ENCODE peak calls at places on chromosomes 3 and 15, in eight cellular contexts. Q is spleen, N is uterus, H is small intestine, I is HAP-1, P is AG04450, C is tibial artery, L is breast epithelium. B is an unnamed sample. For H3K27me3, the result is how much of the 10 kb centered on the place peaks cover.

GRCh38 chr3:138092023-138092422 is 23.4 kb downstream of the DZIP1L start:
- DNase-seq in I (no peak), C (no peak), P (no peak), H (no peak), N (no peak), L (no peak), Q (no peak), B (no peak)

GRCh38 chr3:190097617-190098016 is 23.1 kb downstream of the P3H2 start:
- DNase-seq in I (no peak), H (no peak), L (no peak), Q (no peak), C (no peak), P (no peak), N (no peak), B (no peak)

GRCh38 chr3:9225268-9225667 is 24.2 kb downstream of the SRGAP3 start:
- DNase-seq in I (no peak), H (no peak), Q (no peak), L (no peak), N (no peak), P (no peak), C (no peak), B (no peak)

GRCh38 chr3:64072111-64072510 is 48.8 kb upstream of the PSMD6 start:
- DNase-seq in Q (no peak), I (no peak), P (no peak), H (no peak), C (no peak), L (no peak), N (no peak), B (no peak)

GRCh38 chr15:95247068-95247984 is 1016.0 kb downstream of the MCTP2 start:
- DNase-seq in L (no peak), Q (no peak), N (no peak), P (peak), I (no peak), C (no peak), H (no peak), B (peak)

GRCh38 chr3:127038923-127039581 is 56.1 kb downstream of the PLXNA1 start:
- DNase-seq in C (peak), N (no peak), L (no peak), I (no peak), P (no peak), H (no peak), Q (peak), B (no peak)

GRCh38 chr3:54857343-54857742 is 70.5 kb downstream of the LRTM1 start:
- DNase-seq in I (no peak), L (no peak), N (no peak), H (no peak), Q (no peak), C (no peak), P (no peak), B (no peak)

GRCh38 chr3:100144255-100144866 is 30.1 kb upstream of the FILIP1L start:
- DNase-seq in C (no peak), L (no peak), I (no peak), N (no peak), P (no peak), Q (no peak), H (no peak), B (no peak)

GRCh38 chr3:7171493-7171892 is 310.6 kb downstream of the GRM7 start:
- DNase-seq in H (no peak), Q (no peak), N (no peak), P (no peak), C (no peak), I (no peak), L (no peak), B (no peak)

GRCh38 chr3:37903734-37904133 is 42.1 kb downstream of the CTDSPL start:
- DNase-seq in Q (no peak), N (no peak), C (no peak), P (no peak), H (no peak), L (no peak), I (no peak), B (no peak)

GRCh38 chr3:157530637-157531300 is 27.6 kb upstream of the VEPH1 start:
- DNase-seq in I (no peak), N (no peak), P (no peak), C (no peak), Q (no peak), H (no peak), L (no peak), B (no peak)

GRCh38 chr15:67074886-67075229 is 9.5 kb downstream of the SMAD3 start:
- DNase-seq in L (no peak), H (no peak), Q (no peak), N (no peak), P (no peak), I (no peak), C (no peak), B (no peak)

GRCh38 chr3:95627293-95627692 is 1187.1 kb upstream of the EPHA6 start:
- DNase-seq in L (no peak), P (no peak), I (no peak), N (no peak), H (no peak), Q (no peak), C (no peak), B (no peak)

GRCh38 chr3:136989781-136990524 is 32.2 kb downstream of the IL20RB start:
- DNase-seq in I (no peak), Q (no peak), H (peak), C (no peak), L (no peak), N (no peak), P (no peak), B (no peak)

GRCh38 chr3:35596611-35597010 is 42.7 kb upstream of the ARPP21 start:
- DNase-seq in Q (no peak), N (no peak), L (no peak), P (no peak), H (no peak), I (no peak), C (no peak), B (peak)

GRCh38 chr3:136893848-136894443 is 31.9 kb downstream of the NCK1 start:
- DNase-seq in N (no peak), H (no peak), C (no peak), L (no peak), Q (no peak), P (peak), I (no peak), B (peak)

GRCh38 chr3:14144423-14145075 is 19.7 kb downstream of the TMEM43 start:
- DNase-seq in L (peak), N (peak), H (peak), P (peak), I (peak), C (peak), Q (no peak), B (peak)

GRCh38 chr3:4043867-4044575 is 244.8 kb downstream of the LRRN1 start:
- DNase-seq in H (no peak), C (no peak), P (no peak), L (no peak), Q (no peak), N (no peak), I (no peak), B (no peak)

GRCh38 chr3:66233033-66233432 is 12.2 kb downstream of the SLC25A26 start:
- DNase-seq in Q (no peak), N (no peak), C (no peak), I (no peak), H (no peak), P (no peak), L (no peak), B (peak)

GRCh38 chr3:135989247-135989646 is 23.7 kb downstream of the PPP2R3A start:
- DNase-seq in H (no peak), N (no peak), L (no peak), P (no peak), I (no peak), C (no peak), Q (no peak), B (no peak)

GRCh38 chr3:43248956-43249355 is 37.4 kb upstream of the SNRK start:
- DNase-seq in N (no peak), C (no peak), L (no peak), Q (no peak), H (no peak), P (no peak), I (no peak), B (no peak)

GRCh38 chr3:115007966-115008365 is 139.1 kb downstream of the ZBTB20 start:
- DNase-seq in N (no peak), C (no peak), L (no peak), I (no peak), P (no peak), H (no peak), Q (no peak), B (no peak)

GRCh38 chr3:143875566-143875965 is 27.3 kb upstream of the SLC9A9 start:
- DNase-seq in L (no peak), N (no peak), P (no peak), C (no peak), H (no peak), I (no peak), Q (no peak), B (no peak)

GRCh38 chr15:56243117-56243773 is 434 bp downstream of the RFX7 start:
- DNase-seq in H (peak), N (peak), Q (peak), C (peak), P (no peak), L (peak), I (peak), B (peak)

GRCh38 chr15:88465633-88466219 is 1.5 kb downstream of the MRPL46 start:
- DNase-seq in I (no peak), P (no peak), L (no peak), H (peak), N (no peak), C (no peak), Q (no peak), B (no peak)

GRCh38 chr15:99507016-99507731 is 58.6 kb upstream of the MEF2A start:
- DNase-seq in I (no peak), L (no peak), N (peak), Q (peak), P (peak), H (peak), C (no peak), B (peak)

GRCh38 chr15:45581919-45582318 is 5.3 kb upstream of the BLOC1S6 start:
- DNase-seq in P (no peak), I (no peak), Q (no peak), N (no peak), C (no peak), H (no peak), L (no peak), B (no peak)

GRCh38 chr3:85570819-85571218 is 612.0 kb downstream of the CADM2 start:
- DNase-seq in I (no peak), Q (no peak), C (no peak), L (no peak), N (no peak), P (no peak), H (no peak), B (no peak)

GRCh38 chr15:39515765-39516164 is 65.1 kb upstream of the THBS1 start:
- DNase-seq in P (no peak), L (no peak), C (no peak), I (no peak), H (no peak), N (no peak), Q (no peak), B (no peak)

GRCh38 chr3:127217594-127218456 is 24.9 kb downstream of the PRR23E start:
- DNase-seq in L (no peak), Q (no peak), I (no peak), H (no peak), P (no peak), C (no peak), N (no peak), B (no peak)

GRCh38 chr3:126528419-126528799 is 4.5 kb downstream of the CHST13 start:
- DNase-seq in P (no peak), I (no peak), N (no peak), L (no peak), Q (peak), C (no peak), H (no peak), B (no peak)

GRCh38 chr15:57424628-57425405 is 48.5 kb downstream of the CGNL1 start:
- DNase-seq in H (no peak), P (no peak), Q (no peak), C (no peak), L (no peak), I (no peak), N (no peak), B (no peak)

GRCh38 chr3:148648685-148649352 is 48.9 kb upstream of the AGTR1 start:
- DNase-seq in H (no peak), P (peak), I (no peak), N (no peak), Q (no peak), L (no peak), C (no peak), B (no peak)

GRCh38 chr3:24604215-24604614 is 109.6 kb upstream of the THRB start:
- DNase-seq in P (no peak), H (no peak), Q (no peak), L (no peak), I (no peak), N (no peak), C (no peak), B (no peak)
- H3K27me3 ChIP-seq in P (under half), H (under half), Q (under half), L (under half), I (under half), N (under half), C (under half), B (under half)

DNA sequence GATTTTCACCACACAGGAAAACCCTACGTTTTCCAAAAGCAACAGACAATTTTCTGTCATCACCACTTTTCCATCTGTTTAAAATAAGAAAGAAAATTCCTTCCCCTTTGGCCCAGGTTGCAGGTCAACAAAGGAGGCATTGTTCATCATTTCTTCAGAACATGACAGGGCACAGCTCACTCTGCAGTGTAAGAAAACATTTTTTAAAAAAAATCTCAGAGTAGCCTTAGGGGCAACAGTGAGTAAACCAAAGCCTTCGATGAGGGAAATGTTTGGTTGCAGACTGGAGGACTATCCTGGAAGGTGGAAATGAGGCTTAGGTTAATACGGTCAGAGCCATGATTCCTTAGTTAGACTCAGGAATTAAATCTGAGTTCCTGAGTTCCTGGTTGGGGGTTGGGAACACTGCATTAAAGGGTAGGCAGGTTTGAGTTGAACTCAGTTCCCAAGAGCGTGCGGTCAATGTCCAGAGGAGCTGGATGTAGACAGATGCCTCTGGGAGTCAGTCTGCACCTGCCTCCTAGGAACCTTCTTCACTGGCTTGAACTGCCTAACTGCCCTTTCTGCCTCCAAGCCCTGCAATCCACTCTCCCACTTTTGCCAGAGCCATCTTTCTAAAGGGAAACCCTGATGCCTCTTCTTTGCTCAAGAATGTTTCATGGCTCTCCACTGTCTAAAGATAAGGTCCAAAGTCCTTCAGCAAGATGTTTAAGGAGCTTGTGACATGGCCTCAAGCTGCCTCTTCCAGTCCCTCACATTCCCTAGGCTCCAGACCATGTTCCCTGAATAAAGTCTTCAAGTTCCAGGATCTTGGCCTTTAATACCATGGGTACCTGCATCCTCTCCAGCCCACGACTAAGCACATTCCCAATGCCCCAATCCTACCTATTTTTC is 3.2 kb upstream of the HES1 start:
- DNase-seq in Q (no peak), C (no peak), L (peak), H (peak), N (no peak), P (no peak), I (no peak), B (no peak)
- H3K27me3 ChIP-seq in Q (under half), C (under half), L (under half), H (under half), N (under half), P (under half), I (under half), B (under half)

GRCh38 chr15:77821188-77821958 is 188.7 kb upstream of the LINGO1 start:
- DNase-seq in L (peak), Q (no peak), N (no peak), H (peak), P (peak), I (peak), C (no peak), B (peak)
- H3K27me3 ChIP-seq in L (under half), Q (under half), N (under half), H (under half), P (half or more), I (under half), C (under half), B (under half)

DNA sequence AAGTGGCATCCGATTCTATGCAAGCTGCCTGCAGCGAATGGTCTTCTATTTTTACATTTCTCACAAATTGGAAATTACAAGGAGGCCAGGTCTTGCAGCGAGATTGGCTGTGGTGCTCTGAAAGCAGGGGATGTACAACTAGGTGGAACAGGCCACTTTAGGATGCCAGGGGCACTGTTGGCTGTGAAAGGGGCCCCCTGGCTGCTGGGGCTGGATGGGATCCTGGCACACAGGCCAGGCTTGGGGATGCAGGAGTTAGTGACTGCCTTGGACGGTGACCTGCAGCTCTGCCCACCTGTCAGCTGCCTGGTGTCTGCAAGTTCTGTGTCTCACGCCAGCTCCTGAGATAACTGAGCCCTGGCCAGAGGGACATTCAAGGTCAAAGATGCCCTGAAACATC is 4.6 kb downstream of the SLC6A1 start:
- DNase-seq in Q (no peak), P (no peak), L (no peak), H (no peak), N (no peak), I (no peak), C (no peak), B (no peak)
- H3K27me3 ChIP-seq in Q (under half), P (half or more), L (under half), H (under half), N (under half), I (under half), C (under half), B (under half)

B was measured in A673.